ENCODE peak calls at places on chromosomes 7 and 10, in seven cellular contexts. T is Jurkat, Clone E6-1; U is RPMI8226; P is left lobe of liver; Q is HEK293T; S is H7; F is left ventricle myocardium superior. H is an unnamed sample.

GRCh38 chr10:131731780-131732630 is 168.8 kb upstream of the PPP2R2D start:
- DNase-seq in U (no peak), P (peak), S (no peak), Q (no peak), T (no peak), F (no peak), H (no peak)

GRCh38 chr10:86310291-86310690 is 56.3 kb downstream of the GRID1 start:
- DNase-seq in T (no peak), F (no peak), U (no peak), S (no peak), P (no peak), Q (no peak), H (no peak)

GRCh38 chr10:99660662-99661369 is 1.5 kb downstream of the ENTPD7 start:
- DNase-seq in S (no peak), P (no peak), Q (no peak), F (no peak), T (no peak), U (no peak), H (no peak)

GRCh38 chr7:159126496-159127345 is 17.9 kb downstream of the VIPR2 start:
- DNase-seq in F (no peak), U (peak), Q (no peak), P (no peak), S (no peak), T (no peak), H (no peak)

GRCh38 chr7:81709836-81710235 is 60.0 kb downstream of the HGF start:
- DNase-seq in F (no peak), T (no peak), U (no peak), S (no peak), Q (no peak), P (no peak), H (no peak)

GRCh38 chr7:79410345-79410744 is 43.1 kb downstream of the MAGI2 start:
- DNase-seq in Q (no peak), S (no peak), U (no peak), P (no peak), F (no peak), T (no peak), H (no peak)

GRCh38 chr10:84352251-84352842 is 24.0 kb downstream of the CCSER2 start:
- DNase-seq in Q (peak), P (peak), F (peak), U (peak), T (peak), S (peak), H (peak)

GRCh38 chr10:86363184-86363832 is 3.3 kb downstream of the GRID1 start:
- DNase-seq in Q (no peak), T (no peak), F (peak), S (peak), U (peak), P (no peak), H (no peak)

GRCh38 chr7:134130124-134130523 is 3.0 kb downstream of the LRGUK start:
- DNase-seq in T (no peak), P (no peak), S (peak), Q (no peak), U (no peak), F (no peak), H (no peak)

GRCh38 chr7:75928600-75928939 is 13.6 kb downstream of the POR start:
- DNase-seq in U (no peak), S (no peak), P (no peak), Q (no peak), T (peak), F (no peak), H (no peak)

GRCh38 chr7:108408294-108409004 is 47.8 kb downstream of the NRCAM start:
- DNase-seq in Q (no peak), U (no peak), S (no peak), T (no peak), P (no peak), F (no peak), H (no peak)

GRCh38 chr7:780056-780455 is 52.2 kb upstream of the SUN1 start:
- DNase-seq in S (peak), T (no peak), P (no peak), F (peak), U (no peak), Q (no peak), H (no peak)

GRCh38 chr7:130865408-130866236 is 131.6 kb upstream of the KLF14 start:
- DNase-seq in T (peak), F (no peak), U (peak), S (peak), P (no peak), Q (no peak), H (no peak)

GRCh38 chr7:124031919-124032318 is 948 bp downstream of the TMEM229A start:
- DNase-seq in S (no peak), T (no peak), U (no peak), Q (peak), P (no peak), F (no peak), H (no peak)

GRCh38 chr7:55132890-55133551 is 114.2 kb downstream of the EGFR start:
- DNase-seq in U (no peak), T (no peak), P (no peak), S (no peak), Q (no peak), F (no peak), H (peak)

H was measured in LoVo.